ENCODE peak calls at places on chromosomes 7 and 10, in nine cellular contexts. One of them, this sample, is unnamed. For H3K27me3, the result is how much of the 10 kb centered on the place peaks cover.

GRCh38 chr10:5594271-5595036 is 69.7 kb downstream of the CALML3 start:
- DNase-seq in fibroblast of lung: peak
- DNase-seq in WERI-Rb-1: no peak
- DNase-seq in prostate gland: no peak
- DNase-seq in gastrocnemius medialis: no peak
- DNase-seq in adrenal gland: no peak
- DNase-seq in AG04450: no peak
- DNase-seq in cardiac muscle cell: no peak
- DNase-seq in HAP-1: no peak
- DNase-seq in this sample: no peak

GRCh38 chr10:102352066-102352715 is 43.3 kb upstream of the NFKB2 start:
- DNase-seq in cardiac muscle cell: peak
- DNase-seq in WERI-Rb-1: peak
- DNase-seq in adrenal gland: peak
- DNase-seq in HAP-1: peak
- DNase-seq in fibroblast of lung: peak
- DNase-seq in AG04450: peak
- DNase-seq in prostate gland: peak
- DNase-seq in gastrocnemius medialis: no peak
- DNase-seq in this sample: peak

GRCh38 chr10:82942572-82943091 is 1067.6 kb downstream of the NRG3 start:
- DNase-seq in AG04450: no peak
- DNase-seq in gastrocnemius medialis: no peak
- DNase-seq in HAP-1: no peak
- DNase-seq in prostate gland: no peak
- DNase-seq in fibroblast of lung: peak
- DNase-seq in adrenal gland: peak
- DNase-seq in WERI-Rb-1: no peak
- DNase-seq in cardiac muscle cell: no peak
- DNase-seq in this sample: no peak

GRCh38 chr10:9781681-9782080 is 1236.0 kb upstream of the CELF2 start:
- DNase-seq in AG04450: peak
- DNase-seq in WERI-Rb-1: no peak
- DNase-seq in prostate gland: no peak
- DNase-seq in gastrocnemius medialis: no peak
- DNase-seq in fibroblast of lung: peak
- DNase-seq in cardiac muscle cell: no peak
- DNase-seq in HAP-1: no peak
- DNase-seq in adrenal gland: no peak
- DNase-seq in this sample: no peak

GRCh38 chr7:143012409-143012808 is 14.5 kb downstream of the OR9A2 start:
- DNase-seq in HAP-1: no peak
- DNase-seq in prostate gland: no peak
- DNase-seq in cardiac muscle cell: no peak
- DNase-seq in WERI-Rb-1: no peak
- DNase-seq in adrenal gland: no peak
- DNase-seq in fibroblast of lung: no peak
- DNase-seq in AG04450: no peak
- DNase-seq in gastrocnemius medialis: no peak
- DNase-seq in this sample: no peak

GRCh38 chr7:157689269-157690057 is 352.7 kb downstream of the DNAJB6 start:
- DNase-seq in prostate gland: no peak
- DNase-seq in fibroblast of lung: no peak
- DNase-seq in gastrocnemius medialis: no peak
- DNase-seq in adrenal gland: no peak
- DNase-seq in AG04450: no peak
- DNase-seq in HAP-1: peak
- DNase-seq in cardiac muscle cell: no peak
- DNase-seq in WERI-Rb-1: peak
- DNase-seq in this sample: peak

GRCh38 chr10:49613882-49614241 is at the start of gene CHAT:
- DNase-seq in WERI-Rb-1: no peak
- DNase-seq in HAP-1: no peak
- DNase-seq in prostate gland: no peak
- DNase-seq in fibroblast of lung: no peak
- DNase-seq in cardiac muscle cell: no peak
- DNase-seq in AG04450: no peak
- DNase-seq in gastrocnemius medialis: no peak
- DNase-seq in adrenal gland: no peak
- DNase-seq in this sample: no peak

GRCh38 chr7:2403718-2404648 is 572 bp downstream of the CHST12 start:
- DNase-seq in WERI-Rb-1: no peak
- DNase-seq in prostate gland: no peak
- DNase-seq in AG04450: no peak
- DNase-seq in adrenal gland: peak
- DNase-seq in HAP-1: peak
- DNase-seq in gastrocnemius medialis: no peak
- DNase-seq in cardiac muscle cell: peak
- DNase-seq in fibroblast of lung: peak
- DNase-seq in this sample: peak

GRCh38 chr10:46992794-46993552 is 81.7 kb downstream of the PTPN20 start:
- DNase-seq in fibroblast of lung: peak
- DNase-seq in HAP-1: peak
- DNase-seq in gastrocnemius medialis: no peak
- DNase-seq in prostate gland: no peak
- DNase-seq in WERI-Rb-1: peak
- DNase-seq in AG04450: no peak
- DNase-seq in adrenal gland: peak
- DNase-seq in cardiac muscle cell: peak
- DNase-seq in this sample: peak

GRCh38 chr10:78491812-78492211 is 458.1 kb downstream of the RPS24 start:
- DNase-seq in WERI-Rb-1: no peak
- DNase-seq in cardiac muscle cell: no peak
- DNase-seq in adrenal gland: no peak
- DNase-seq in HAP-1: no peak
- DNase-seq in prostate gland: no peak
- DNase-seq in AG04450: no peak
- DNase-seq in gastrocnemius medialis: no peak
- DNase-seq in fibroblast of lung: no peak
- DNase-seq in this sample: no peak

GRCh38 chr7:111089822-111090426 is 1.0 kb upstream of the LRRN3 start:
- DNase-seq in prostate gland: no peak
- DNase-seq in fibroblast of lung: peak
- DNase-seq in WERI-Rb-1: no peak
- DNase-seq in cardiac muscle cell: peak
- DNase-seq in gastrocnemius medialis: no peak
- DNase-seq in HAP-1: no peak
- DNase-seq in adrenal gland: no peak
- DNase-seq in AG04450: no peak
- DNase-seq in this sample: no peak

GRCh38 chr7:90622670-90623069 is 26.5 kb downstream of the CDK14 start:
- DNase-seq in adrenal gland: no peak
- DNase-seq in WERI-Rb-1: no peak
- DNase-seq in gastrocnemius medialis: no peak
- DNase-seq in cardiac muscle cell: no peak
- DNase-seq in HAP-1: no peak
- DNase-seq in fibroblast of lung: no peak
- DNase-seq in prostate gland: no peak
- DNase-seq in AG04450: no peak
- DNase-seq in this sample: no peak

GRCh38 chr7:2969398-2970306 is 74.0 kb downstream of the CARD11 start:
- DNase-seq in HAP-1: no peak
- DNase-seq in cardiac muscle cell: no peak
- DNase-seq in AG04450: no peak
- DNase-seq in adrenal gland: no peak
- DNase-seq in WERI-Rb-1: no peak
- DNase-seq in prostate gland: no peak
- DNase-seq in gastrocnemius medialis: no peak
- DNase-seq in fibroblast of lung: no peak
- DNase-seq in this sample: no peak

GRCh38 chr7:95687759-95688343 is 84.5 kb upstream of the DYNC1I1 start:
- DNase-seq in prostate gland: no peak
- DNase-seq in WERI-Rb-1: peak
- DNase-seq in gastrocnemius medialis: no peak
- DNase-seq in AG04450: no peak
- DNase-seq in adrenal gland: peak
- DNase-seq in cardiac muscle cell: peak
- DNase-seq in fibroblast of lung: peak
- DNase-seq in HAP-1: peak
- DNase-seq in this sample: no peak

GRCh38 chr10:3163879-3164278 is 8.7 kb downstream of the PITRM1 start:
- DNase-seq in HAP-1: no peak
- DNase-seq in AG04450: no peak
- DNase-seq in gastrocnemius medialis: no peak
- DNase-seq in prostate gland: no peak
- DNase-seq in cardiac muscle cell: no peak
- DNase-seq in adrenal gland: no peak
- DNase-seq in WERI-Rb-1: no peak
- DNase-seq in fibroblast of lung: no peak
- DNase-seq in this sample: no peak

GRCh38 chr7:3673524-3673923 is 372.5 kb downstream of the SDK1 start:
- DNase-seq in fibroblast of lung: peak
- DNase-seq in prostate gland: peak
- DNase-seq in AG04450: no peak
- DNase-seq in cardiac muscle cell: peak
- DNase-seq in HAP-1: peak
- DNase-seq in WERI-Rb-1: peak
- DNase-seq in adrenal gland: peak
- DNase-seq in gastrocnemius medialis: no peak
- DNase-seq in this sample: peak

GRCh38 chr7:69311489-69311888 is 286.8 kb upstream of the AUTS2 start:
- DNase-seq in fibroblast of lung: no peak
- DNase-seq in prostate gland: no peak
- DNase-seq in WERI-Rb-1: no peak
- DNase-seq in AG04450: no peak
- DNase-seq in gastrocnemius medialis: no peak
- DNase-seq in cardiac muscle cell: no peak
- DNase-seq in HAP-1: no peak
- DNase-seq in adrenal gland: no peak
- DNase-seq in this sample: no peak

DNA sequence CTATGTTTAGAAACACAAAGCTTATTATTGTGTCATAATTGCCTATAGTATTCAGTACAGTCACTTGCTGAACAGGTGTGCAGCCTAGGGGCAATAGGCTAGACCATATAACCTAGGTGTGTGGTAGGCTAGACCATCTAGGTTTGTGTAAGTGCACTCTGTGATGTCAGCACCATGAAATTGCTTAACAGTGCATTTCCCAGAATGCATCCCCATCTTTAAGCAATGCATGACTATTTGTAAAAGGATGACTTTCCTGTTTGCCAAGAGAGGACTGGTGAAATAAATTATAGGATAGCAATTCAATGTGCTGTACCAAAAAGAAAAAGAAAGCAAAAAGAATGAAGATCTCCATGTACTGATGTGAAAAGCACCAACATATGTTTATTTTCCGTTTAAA is 288.7 kb upstream of the AUTS2 start:
- DNase-seq in WERI-Rb-1: no peak
- DNase-seq in AG04450: no peak
- DNase-seq in fibroblast of lung: no peak
- DNase-seq in adrenal gland: no peak
- DNase-seq in HAP-1: no peak
- DNase-seq in cardiac muscle cell: no peak
- DNase-seq in prostate gland: no peak
- DNase-seq in gastrocnemius medialis: no peak
- DNase-seq in this sample: no peak
- H3K27me3 ChIP-seq in WERI-Rb-1: under half
- H3K27me3 ChIP-seq in AG04450: under half
- H3K27me3 ChIP-seq in fibroblast of lung: under half
- H3K27me3 ChIP-seq in adrenal gland: under half
- H3K27me3 ChIP-seq in HAP-1: under half
- H3K27me3 ChIP-seq in cardiac muscle cell: under half
- H3K27me3 ChIP-seq in prostate gland: under half
- H3K27me3 ChIP-seq in gastrocnemius medialis: under half
- H3K27me3 ChIP-seq in this sample: under half

DNA sequence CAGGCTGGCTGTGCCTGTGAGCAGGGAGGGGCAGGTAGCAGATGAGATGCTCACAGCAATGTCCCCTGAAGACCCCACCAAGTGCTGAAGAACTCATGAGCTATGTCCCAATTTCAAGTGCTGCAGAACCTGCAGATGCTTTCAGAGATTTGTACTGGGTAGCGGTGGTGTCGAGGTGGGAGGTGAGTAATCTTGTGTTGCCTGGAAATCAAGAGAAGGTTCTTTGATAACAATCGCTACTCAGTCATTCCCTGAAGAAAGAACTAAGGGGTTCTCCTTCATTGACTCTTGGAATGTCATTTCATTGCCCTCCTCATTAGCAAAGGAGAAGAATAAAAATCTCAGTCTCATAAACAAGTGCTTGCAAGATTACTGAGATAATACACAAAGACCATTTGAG is 246.4 kb downstream of the EMX2 start:
- DNase-seq in WERI-Rb-1: no peak
- DNase-seq in gastrocnemius medialis: no peak
- DNase-seq in HAP-1: no peak
- DNase-seq in adrenal gland: no peak
- DNase-seq in prostate gland: no peak
- DNase-seq in AG04450: no peak
- DNase-seq in fibroblast of lung: no peak
- DNase-seq in cardiac muscle cell: no peak
- DNase-seq in this sample: no peak
- H3K27me3 ChIP-seq in WERI-Rb-1: under half
- H3K27me3 ChIP-seq in gastrocnemius medialis: under half
- H3K27me3 ChIP-seq in HAP-1: under half
- H3K27me3 ChIP-seq in adrenal gland: under half
- H3K27me3 ChIP-seq in prostate gland: under half
- H3K27me3 ChIP-seq in AG04450: under half
- H3K27me3 ChIP-seq in fibroblast of lung: under half
- H3K27me3 ChIP-seq in cardiac muscle cell: under half
- H3K27me3 ChIP-seq in this sample: under half

DNA sequence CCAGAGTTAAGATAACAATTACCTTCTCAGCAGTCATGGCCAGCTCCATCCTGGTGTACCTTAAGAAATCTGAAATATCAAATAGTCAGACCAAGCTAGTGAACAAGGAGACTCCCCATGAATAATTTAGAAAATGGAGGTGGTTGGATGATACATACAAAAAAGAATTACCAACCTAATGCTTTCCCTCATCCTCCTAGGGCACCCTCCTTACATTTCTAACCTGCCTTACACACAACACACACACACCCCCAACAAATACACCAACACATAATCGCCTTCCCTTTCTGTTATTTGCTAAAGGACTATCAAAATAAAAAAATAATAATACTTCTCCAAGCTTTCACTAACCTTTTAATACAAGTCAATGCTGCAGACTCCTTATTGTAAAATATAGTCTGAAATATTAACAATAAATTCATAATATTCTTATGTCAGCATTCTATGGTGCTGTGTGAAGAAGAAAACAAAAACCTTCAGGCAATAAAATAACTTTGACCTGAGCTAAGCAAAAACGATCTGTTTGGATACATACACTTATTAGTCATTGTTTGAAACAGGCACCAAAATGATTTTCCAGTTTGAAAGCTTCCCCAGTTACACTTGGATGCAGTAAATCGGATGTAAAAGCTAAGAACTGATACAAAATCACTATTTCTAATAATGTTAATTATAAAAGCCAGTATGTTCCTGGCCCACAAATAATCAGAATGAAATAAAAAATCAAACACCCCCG is 3.4 kb downstream of the TWIST1 start:
- DNase-seq in gastrocnemius medialis: no peak
- DNase-seq in prostate gland: no peak
- DNase-seq in WERI-Rb-1: no peak
- DNase-seq in adrenal gland: no peak
- DNase-seq in AG04450: no peak
- DNase-seq in fibroblast of lung: peak
- DNase-seq in cardiac muscle cell: no peak
- DNase-seq in HAP-1: no peak
- DNase-seq in this sample: no peak
- H3K27me3 ChIP-seq in gastrocnemius medialis: half or more
- H3K27me3 ChIP-seq in prostate gland: under half
- H3K27me3 ChIP-seq in WERI-Rb-1: under half
- H3K27me3 ChIP-seq in adrenal gland: half or more
- H3K27me3 ChIP-seq in AG04450: under half
- H3K27me3 ChIP-seq in fibroblast of lung: under half
- H3K27me3 ChIP-seq in cardiac muscle cell: under half
- H3K27me3 ChIP-seq in HAP-1: under half
- H3K27me3 ChIP-seq in this sample: half or more

GRCh38 chr7:29017666-29018065 is 59.5 kb upstream of the TRIL start:
- DNase-seq in adrenal gland: no peak
- DNase-seq in WERI-Rb-1: no peak
- DNase-seq in HAP-1: no peak
- DNase-seq in gastrocnemius medialis: no peak
- DNase-seq in AG04450: no peak
- DNase-seq in prostate gland: no peak
- DNase-seq in fibroblast of lung: peak
- DNase-seq in cardiac muscle cell: no peak
- DNase-seq in this sample: no peak
- H3K27me3 ChIP-seq in adrenal gland: under half
- H3K27me3 ChIP-seq in WERI-Rb-1: half or more
- H3K27me3 ChIP-seq in HAP-1: under half
- H3K27me3 ChIP-seq in gastrocnemius medialis: under half
- H3K27me3 ChIP-seq in AG04450: under half
- H3K27me3 ChIP-seq in prostate gland: under half
- H3K27me3 ChIP-seq in fibroblast of lung: under half
- H3K27me3 ChIP-seq in cardiac muscle cell: under half
- H3K27me3 ChIP-seq in this sample: under half